ENCODE peak calls at places on chromosomes 4 and X, in four cellular contexts. E, J, K and C are unnamed samples.

GRCh38 chrX:124863303-124863702 is 456.4 kb upstream of the TEX13C start:
- DNase-seq in K (no peak), J (no peak), E (no peak), C (no peak)

GRCh38 chr4:112058433-112058832 is 86.8 kb upstream of the FAM241A start:
- DNase-seq in K (no peak), E (no peak), J (no peak), C (no peak)

GRCh38 chr4:27218013-27218412 is 357.4 kb downstream of the STIM2 start:
- DNase-seq in K (no peak), J (no peak), E (no peak), C (no peak)

GRCh38 chr4:12679217-12679616 is 804.9 kb downstream of the RAB28 start:
- DNase-seq in K (no peak), E (no peak), J (no peak), C (no peak)

GRCh38 chr4:78047366-78047765 is 9.8 kb upstream of the FRAS1 start:
- DNase-seq in K (no peak), E (no peak), J (no peak), C (no peak)

GRCh38 chr4:139329665-139330200 is 27.5 kb upstream of the NDUFC1 start:
- DNase-seq in K (no peak), J (no peak), E (no peak), C (no peak)

GRCh38 chr4:77036206-77036605 is 39.6 kb downstream of the CCNI start:
- DNase-seq in E (no peak), J (no peak), K (no peak), C (no peak)

GRCh38 chr4:16259531-16260246 is 33.4 kb upstream of the TAPT1 start:
- DNase-seq in J (no peak), K (peak; percentile 57), E (no peak), C (no peak)

GRCh38 chrX:12421918-12422317 is 283.6 kb downstream of the FRMPD4 start:
- DNase-seq in E (no peak), J (no peak), K (no peak), C (no peak)

GRCh38 chr4:112321768-112322684 is 24.9 kb downstream of the ALPK1 start:
- DNase-seq in K (peak; percentile 78), J (peak; percentile 56), E (peak; percentile 50), C (peak; percentile 85)

GRCh38 chrX:13180807-13181206 is 136.4 kb upstream of the FAM9C start:
- DNase-seq in J (no peak), E (no peak), K (no peak), C (no peak)

GRCh38 chr4:26873391-26874026 is 12.9 kb downstream of the STIM2 start:
- DNase-seq in E (no peak), J (no peak), K (no peak), C (no peak)

GRCh38 chrX:153882086-153882498 is 3.9 kb downstream of the L1CAM start:
- DNase-seq in J (no peak), K (no peak), E (no peak), C (no peak)

GRCh38 chr4:37827030-37827705 is 682 bp downstream of the PGM2 start:
- DNase-seq in J (no peak), K (peak; percentile 29), E (no peak), C (peak; percentile 66)

GRCh38 chrX:14267224-14267623 is 237.5 kb upstream of the GEMIN8 start:
- DNase-seq in K (no peak), J (no peak), E (no peak), C (no peak)

GRCh38 chrX:153646620-153647373 is at the start of gene DUSP9:
- DNase-seq in K (no peak), J (no peak), E (peak; percentile 42), C (no peak)

GRCh38 chr4:36385951-36386561 is 104.6 kb downstream of the DTHD1 start:
- DNase-seq in J (no peak), K (no peak), E (no peak), C (no peak)

GRCh38 chr4:173231916-173232315 is 63.3 kb downstream of the GALNT7 start:
- DNase-seq in K (no peak), J (no peak), E (no peak), C (no peak)

GRCh38 chrX:155747520-155747919 is 133.6 kb upstream of the VAMP7 start:
- DNase-seq in K (peak; percentile 38), E (peak; percentile 19), J (peak; percentile 37), C (no peak)

GRCh38 chr4:107740381-107740780 is 20.3 kb upstream of the PAPSS1 start:
- DNase-seq in E (no peak), K (no peak), J (no peak), C (no peak)

GRCh38 chr4:13627185-13627605 is 330 bp downstream of the BOD1L1 start:
- DNase-seq in K (peak; percentile 44), E (no peak), J (peak; percentile 31), C (no peak)

GRCh38 chr4:65791807-65792308 is 121.6 kb upstream of the EPHA5 start:
- DNase-seq in K (no peak), J (no peak), E (no peak), C (no peak)

GRCh38 chrX:136193771-136194170 is 46.4 kb downstream of the FHL1 start:
- DNase-seq in E (no peak), J (peak; percentile 53), K (no peak), C (no peak)

GRCh38 chr4:125719987-125720386 is 405.2 kb downstream of the FAT4 start:
- DNase-seq in J (no peak), E (no peak), K (no peak), C (no peak)

GRCh38 chr4:28443786-28444412 is 1583.3 kb downstream of the STIM2 start:
- DNase-seq in J (no peak), K (no peak), E (peak; percentile 74), C (no peak)

GRCh38 chr4:156663663-156664062 is 307.9 kb downstream of the PDGFC start:
- DNase-seq in E (no peak), J (no peak), K (no peak), C (no peak)

GRCh38 chr4:156662921-156663320 is 308.7 kb downstream of the PDGFC start:
- DNase-seq in E (no peak), K (no peak), J (no peak), C (no peak)

GRCh38 chr4:156659570-156659969 is 312.0 kb downstream of the PDGFC start:
- DNase-seq in K (no peak), E (no peak), J (no peak), C (no peak)

GRCh38 chr4:156659983-156660382 is 311.6 kb downstream of the PDGFC start:
- DNase-seq in K (no peak), J (no peak), E (no peak), C (no peak)

DNA sequence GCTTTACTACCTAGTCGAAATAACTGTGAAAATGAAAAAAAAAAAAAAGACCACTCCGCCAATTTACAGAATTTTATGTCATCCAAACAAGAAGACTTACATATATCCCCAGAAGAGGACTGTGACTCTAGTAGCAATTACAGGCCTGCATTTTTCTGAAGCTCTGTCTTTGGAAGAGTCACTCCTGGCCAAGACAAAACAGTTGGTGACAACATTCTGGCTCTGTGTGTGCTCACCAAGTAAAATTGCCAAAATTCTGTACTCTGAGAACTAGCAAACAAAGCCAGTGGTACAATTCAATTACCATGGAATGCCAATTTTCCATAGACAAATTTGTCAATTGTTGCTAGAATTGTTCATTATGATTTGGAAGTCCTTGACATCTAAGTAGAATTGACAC is 311.1 kb downstream of the PDGFC start:
- DNase-seq in E (no peak), J (no peak), K (no peak), C (no peak)
- H3K4me3 ChIP-seq in E (no peak overlapping the region), J (no peak overlapping the region), K (no peak overlapping the region), C (no peak overlapping the region)

GRCh38 chr4:25085621-25086020 is 54.9 kb upstream of the LGI2 start:
- DNase-seq in J (no peak), E (peak; percentile 53), K (no peak), C (no peak)
- H3K4me1 ChIP-seq in J (peaks cover 32% of the 10 kb centered on the region), E (no peaks in the 10 kb centered on the region), K (no peaks in the 10 kb centered on the region), C (no peaks in the 10 kb centered on the region)

GRCh38 chrX:110448459-110448858 is 89.8 kb downstream of the RTL9 start:
- DNase-seq in J (no peak), K (no peak), E (no peak), C (no peak)

GRCh38 chrX:110440016-110440805 is 81.6 kb downstream of the RTL9 start:
- DNase-seq in J (no peak), E (no peak), K (no peak), C (no peak)

GRCh38 chrX:110437686-110438085 is 79.0 kb downstream of the RTL9 start:
- DNase-seq in E (no peak), J (no peak), K (no peak), C (no peak)

GRCh38 chrX:110444996-110445395 is 86.3 kb downstream of the RTL9 start:
- DNase-seq in K (no peak), J (no peak), E (no peak), C (no peak)

DNA sequence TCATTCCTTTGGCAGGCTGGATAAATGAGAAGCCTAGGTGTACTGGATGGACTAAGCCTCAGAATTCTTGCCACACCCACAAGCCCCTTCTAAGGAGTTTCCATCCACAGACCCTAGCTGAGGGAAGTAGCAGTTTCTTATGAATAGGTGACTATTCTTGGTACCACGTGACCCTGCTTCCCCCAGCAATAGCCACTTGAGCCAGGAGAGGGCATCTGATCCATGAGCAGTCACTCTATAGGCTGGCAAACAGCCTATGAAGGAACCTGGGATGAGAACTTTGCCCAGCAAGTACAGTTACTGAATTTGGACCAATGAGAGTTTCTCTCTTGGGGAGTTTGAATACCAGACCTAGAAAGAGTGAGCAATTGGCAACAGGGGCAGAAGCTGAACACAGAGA is 84.0 kb downstream of the RTL9 start:
- DNase-seq in E (peak; percentile 33), K (no peak), J (no peak), C (no peak)
- H3K27me3 ChIP-seq in E (no peaks in the 10 kb centered on the region), K (peaks cover 44% of the 10 kb centered on the region), J (peaks cover 5% of the 10 kb centered on the region), C (no peaks in the 10 kb centered on the region)

GRCh38 chr4:52714597-52715254 is 36.5 kb downstream of the ERVMER34-1 start:
- DNase-seq in K (no peak), J (no peak), E (no peak), C (no peak)
- H3K4me3 ChIP-seq in K (no peak overlapping the region), J (no peak overlapping the region), E (peak overlapping the region; percentile 89), C (no peak overlapping the region)

GRCh38 chr4:2800691-2801596 is 8.1 kb downstream of the SH3BP2 start:
- DNase-seq in E (peak; percentile 67), J (peak; percentile 89), K (peak; percentile 77), C (peak; percentile 62)

GRCh38 chr4:2803624-2804448 is 11.0 kb downstream of the SH3BP2 start:
- DNase-seq in K (peak; percentile 65), E (peak; percentile 20), J (peak; percentile 35), C (no peak)

GRCh38 chr4:2804449-2804972 is 11.6 kb downstream of the SH3BP2 start:
- DNase-seq in E (no peak), K (no peak), J (peak; percentile 26), C (no peak)

GRCh38 chr4:2804973-2805501 is 12.2 kb downstream of the SH3BP2 start:
- DNase-seq in E (peak; percentile 26), J (peak; percentile 32), K (no peak), C (no peak)

GRCh38 chr4:2802618-2803531 is 10.0 kb downstream of the SH3BP2 start:
- DNase-seq in K (no peak), E (no peak), J (peak; percentile 21), C (no peak)
- H3K4me1 ChIP-seq in K (peaks cover 39% of the 10 kb centered on the region), E (peaks cover 24% of the 10 kb centered on the region), J (peaks cover 91% of the 10 kb centered on the region), C (peaks cover 25% of the 10 kb centered on the region)

GRCh38 chrX:25014366-25014838 is 1.4 kb downstream of the ARX start:
- DNase-seq in J (no peak), E (no peak), K (no peak), C (no peak)

GRCh38 chrX:25012433-25012735 is 3.4 kb downstream of the ARX start:
- DNase-seq in K (no peak), J (peak; percentile 19), E (no peak), C (no peak)

GRCh38 chrX:25012793-25013592 is 2.8 kb downstream of the ARX start:
- DNase-seq in E (no peak), K (no peak), J (no peak), C (no peak)

GRCh38 chrX:25015486-25016360 is at the start of gene ARX:
- DNase-seq in E (peak; percentile 42), K (peak; percentile 44), J (peak; percentile 64), C (no peak)

GRCh38 chrX:25013593-25014365 is 2.0 kb downstream of the ARX start:
- DNase-seq in J (no peak), K (no peak), E (no peak), C (no peak)
- H3K27me3 ChIP-seq in J (peaks cover 93% of the 10 kb centered on the region), K (peaks cover 90% of the 10 kb centered on the region), E (no peaks in the 10 kb centered on the region), C (peaks cover 20% of the 10 kb centered on the region)